ENCODE peak calls at places on chromosomes 11 and 22, in nine cellular contexts. N, B, J, T, A, S, X, G and O are unnamed samples.

GRCh38 chr22:47376901-47377520 is 614.6 kb downstream of the TBC1D22A start:
- DNase-seq in N (no peak), B (no peak), J (no peak), T (no peak), A (no peak), S (no peak), X (no peak), G (no peak), O (no peak)

GRCh38 chr11:125091247-125091876 is 20.1 kb downstream of the TMEM218 start:
- DNase-seq in N (peak), B (peak), J (no peak), T (peak), A (peak), S (peak), X (peak), G (no peak), O (no peak)

GRCh38 chr11:27688076-27688475 is 12.2 kb downstream of the BDNF start:
- DNase-seq in N (no peak), B (no peak), J (no peak), T (no peak), A (no peak), S (no peak), X (no peak), G (no peak), O (no peak)

GRCh38 chr11:14350215-14350614 is 8.8 kb downstream of the RRAS2 start:
- DNase-seq in N (no peak), B (no peak), J (no peak), T (no peak), A (no peak), S (no peak), X (no peak), G (no peak), O (no peak)

GRCh38 chr11:14249121-14249963 is 109.6 kb downstream of the RRAS2 start:
- DNase-seq in N (no peak), B (peak), J (peak), T (peak), A (peak), S (peak), X (peak), G (peak), O (no peak)

GRCh38 chr11:61693897-61694840 is 14.0 kb downstream of the DAGLA start:
- DNase-seq in N (peak), B (peak), J (no peak), T (no peak), A (no peak), S (no peak), X (no peak), G (no peak), O (no peak)

GRCh38 chr11:88508808-88509581 is 171.5 kb upstream of the CTSC start:
- DNase-seq in N (no peak), B (peak), J (no peak), T (no peak), A (no peak), S (no peak), X (peak), G (no peak), O (peak)

GRCh38 chr22:29397791-29398190 is 9.4 kb upstream of the AP1B1 start:
- DNase-seq in N (no peak), B (no peak), J (no peak), T (no peak), A (no peak), S (no peak), X (no peak), G (no peak), O (no peak)

GRCh38 chr22:27541831-27542230 is 259.7 kb downstream of the MN1 start:
- DNase-seq in N (no peak), B (no peak), J (no peak), T (no peak), A (no peak), S (no peak), X (no peak), G (no peak), O (no peak)